ENCODE peak calls at places on chromosomes 1 and 21, in four cellular contexts. O is gastrocnemius medialis, A is body of pancreas, K is prostate gland. Y is an unnamed sample. For H3K4me1, the result is how much of the 10 kb centered on the place peaks cover.

GRCh38 chr21:18449586-18449985 is 46.0 kb upstream of the TMPRSS15 start:
- DNase-seq in K (no peak), O (no peak), A (no peak), Y (no peak)

GRCh38 chr1:99643021-99643779 is 2.7 kb upstream of the PALMD start:
- DNase-seq in A (no peak), K (no peak), O (no peak), Y (no peak)

GRCh38 chr1:159970932-159971342 is 16.9 kb upstream of the SLAMF9 start:
- DNase-seq in A (peak), K (no peak), O (no peak), Y (no peak)

GRCh38 chr1:94617139-94617805 is 75.7 kb upstream of the F3 start:
- DNase-seq in K (no peak), O (no peak), A (no peak), Y (no peak)

GRCh38 chr1:156104065-156104810 is 10.3 kb upstream of the LMNA start:
- DNase-seq in A (peak), K (peak), O (no peak), Y (peak)

GRCh38 chr1:247924868-247925267 is at the start of gene OR2AJ1:
- DNase-seq in K (no peak), A (no peak), O (no peak), Y (no peak)

GRCh38 chr1:24954022-24954421 is 23.9 kb upstream of the RUNX3 start:
- DNase-seq in K (no peak), O (no peak), A (no peak), Y (no peak)

GRCh38 chr1:6890686-6891085 is 105.4 kb downstream of the CAMTA1 start:
- DNase-seq in A (no peak), K (no peak), O (no peak), Y (no peak)

GRCh38 chr1:19123837-19124236 is 86.2 kb downstream of the UBR4 start:
- DNase-seq in O (no peak), K (no peak), A (no peak), Y (no peak)

GRCh38 chr1:64650411-64650810 is 94.5 kb upstream of the RAVER2 start:
- DNase-seq in O (no peak), A (no peak), K (no peak), Y (no peak)

GRCh38 chr1:18642278-18643095 is 11.8 kb downstream of the PAX7 start:
- DNase-seq in A (no peak), O (no peak), K (no peak), Y (no peak)

GRCh38 chr1:53754484-53755312 is 15.7 kb upstream of the GLIS1 start:
- DNase-seq in K (peak), A (peak), O (no peak), Y (peak)

GRCh38 chr1:56451491-56451890 is 127.9 kb downstream of the PLPP3 start:
- DNase-seq in O (no peak), A (no peak), K (no peak), Y (no peak)

GRCh38 chr1:166258017-166258416 is 91.2 kb upstream of the FAM78B start:
- DNase-seq in A (no peak), O (no peak), K (no peak), Y (no peak)

GRCh38 chr1:169368406-169368769 is 393 bp downstream of the BLZF1 start:
- DNase-seq in O (no peak), A (peak), K (peak), Y (peak)

GRCh38 chr1:230108580-230108979 is 41.5 kb downstream of the GALNT2 start:
- DNase-seq in A (no peak), O (no peak), K (no peak), Y (no peak)

GRCh38 chr1:100719490-100719889 is at the start of gene VCAM1:
- DNase-seq in K (no peak), O (no peak), A (peak), Y (no peak)

GRCh38 chr21:37758997-37759396 is 157.3 kb downstream of the KCNJ6 start:
- DNase-seq in A (peak), O (no peak), K (peak), Y (peak)

GRCh38 chr1:76046149-76046548 is 28.4 kb upstream of the ST6GALNAC3 start:
- DNase-seq in O (no peak), A (no peak), K (no peak), Y (no peak)

GRCh38 chr1:178768423-178768822 is 43.4 kb downstream of the RALGPS2 start:
- DNase-seq in K (no peak), A (no peak), O (no peak), Y (no peak)

GRCh38 chr1:233680000-233680399 is 66.1 kb downstream of the KCNK1 start:
- DNase-seq in A (no peak), K (no peak), O (no peak), Y (no peak)

GRCh38 chr1:184919892-184920291 is 54.4 kb downstream of the NIBAN1 start:
- DNase-seq in K (no peak), A (no peak), O (no peak), Y (no peak)

GRCh38 chr1:161089251-161089924 is at the start of gene NECTIN4:
- DNase-seq in K (peak), O (no peak), A (peak), Y (peak)

GRCh38 chr1:214683596-214683995 is 80.6 kb downstream of the CENPF start:
- DNase-seq in K (no peak), A (no peak), O (no peak), Y (no peak)

GRCh38 chr1:8439015-8439702 is 121.2 kb downstream of the SLC45A1 start:
- DNase-seq in O (peak), A (peak), K (peak), Y (peak)

GRCh38 chr1:44819594-44820327 is 11.4 kb downstream of the BTBD19 start:
- DNase-seq in K (peak), A (peak), O (peak), Y (peak)

GRCh38 chr1:40044065-40044575 is 3.6 kb downstream of the CAP1 start:
- DNase-seq in K (no peak), O (no peak), A (no peak), Y (no peak)

GRCh38 chr1:113072141-113072756 is 749 bp upstream of the LRIG2 start:
- DNase-seq in O (no peak), K (no peak), A (no peak), Y (no peak)

GRCh38 chr1:41900611-41901444 is 17.9 kb downstream of the HIVEP3 start:
- DNase-seq in O (no peak), A (no peak), K (no peak), Y (no peak)

GRCh38 chr1:41901551-41901950 is 17.2 kb downstream of the HIVEP3 start:
- DNase-seq in O (no peak), K (no peak), A (no peak), Y (no peak)

GRCh38 chr1:41902669-41903068 is 16.1 kb downstream of the HIVEP3 start:
- DNase-seq in O (no peak), K (no peak), A (no peak), Y (no peak)

GRCh38 chr1:41905103-41905675 is 13.5 kb downstream of the HIVEP3 start:
- DNase-seq in O (no peak), A (no peak), K (no peak), Y (no peak)

GRCh38 chr1:41902125-41902524 is 16.6 kb downstream of the HIVEP3 start:
- DNase-seq in K (no peak), A (no peak), O (no peak), Y (no peak)
- H3K27ac ChIP-seq in K (no peak), A (no peak), O (no peak), Y (no peak)

DNA sequence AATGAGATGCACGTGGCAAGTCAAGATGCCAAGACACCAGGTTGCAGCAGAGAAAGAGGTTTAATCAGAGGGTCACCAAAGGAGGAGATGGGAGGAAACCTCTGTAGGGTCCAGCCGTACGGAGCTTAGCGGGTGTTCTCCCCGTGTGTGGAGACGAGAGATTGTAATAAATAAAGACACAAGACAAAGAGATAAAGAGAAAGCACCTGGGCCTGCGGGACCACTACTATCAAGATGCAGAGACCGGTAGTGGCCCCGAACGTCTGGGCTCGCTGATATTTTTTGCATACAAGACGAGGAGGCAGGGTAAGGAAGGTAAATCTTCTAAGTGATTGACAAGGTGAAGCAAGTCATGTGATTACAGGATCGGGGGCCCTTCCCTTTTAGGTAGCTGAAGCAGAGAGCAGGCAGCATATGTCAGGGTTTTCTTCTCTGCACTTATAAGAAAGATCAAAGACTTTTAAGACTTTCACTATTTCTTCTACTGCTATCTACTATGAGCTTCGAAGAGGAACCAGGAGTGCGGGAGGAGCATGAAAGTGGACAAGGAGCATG is 41.2 kb upstream of the TDRD10 start:
- DNase-seq in O (no peak), K (no peak), A (no peak), Y (no peak)
- H3K4me1 ChIP-seq in O (under half), K (under half), A (under half), Y (under half)

GRCh38 chr1:30824736-30825429 is 67.3 kb upstream of the LAPTM5 start:
- DNase-seq in O (no peak), A (no peak), K (no peak), Y (no peak)
- TF ChIP-seq POLR2A in O (no peak), A (no peak), K (no peak), Y (no peak)

GRCh38 chr1:151293093-151293492 is 11.0 kb downstream of the ZNF687 start:
- DNase-seq in K (no peak), O (no peak), A (no peak), Y (no peak)
- H3K27ac ChIP-seq in K (no peak), O (no peak), A (no peak), Y (no peak)

Y was measured in thyroid gland.